ENCODE peak calls at places on chromosomes 5 and 9, in four cellular contexts. Z is HCT116, F is endothelial cell of umbilical vein, D is sigmoid colon. I is an unnamed sample.

GRCh38 chr9:95606951-95607350 is 90.2 kb upstream of the PTCH1 start:
- DNase-seq in Z (no peak), D (no peak), F (no peak), I (no peak)

GRCh38 chr9:132986114-132986513 is 7.6 kb downstream of the GFI1B start:
- DNase-seq in D (no peak), F (no peak), Z (no peak), I (no peak)

GRCh38 chr9:83977196-83977595 is 2.8 kb downstream of the HNRNPK start:
- DNase-seq in Z (no peak), F (no peak), D (no peak), I (no peak)

GRCh38 chr5:100722657-100723056 is 180.4 kb downstream of the ST8SIA4 start:
- DNase-seq in Z (no peak), F (no peak), D (no peak), I (no peak)

GRCh38 chr9:3756071-3756470 is 230.3 kb upstream of the RFX3 start:
- DNase-seq in D (no peak), Z (no peak), F (no peak), I (no peak)

GRCh38 chr9:79682076-79682736 is 110.4 kb downstream of the TLE4 start:
- DNase-seq in Z (no peak), F (peak), D (no peak), I (no peak)

GRCh38 chr5:90113108-90113507 is 296.4 kb downstream of the CETN3 start:
- DNase-seq in D (no peak), Z (no peak), F (no peak), I (no peak)

GRCh38 chr5:90881626-90882150 is 323.1 kb downstream of the ADGRV1 start:
- DNase-seq in D (no peak), Z (no peak), F (no peak), I (no peak)

GRCh38 chr9:88532320-88532719 is 2.7 kb upstream of the NXNL2 start:
- DNase-seq in D (no peak), F (peak), Z (no peak), I (no peak)

GRCh38 chr5:112917453-112918005 is 4.5 kb downstream of the REEP5 start:
- DNase-seq in Z (no peak), D (no peak), F (no peak), I (no peak)

GRCh38 chr9:77811832-77812231 is 163.7 kb upstream of the GNA14 start:
- DNase-seq in D (no peak), Z (no peak), F (no peak), I (no peak)

GRCh38 chr9:87910821-87911220 is 6.9 kb upstream of the SPATA31C1 start:
- DNase-seq in Z (no peak), F (no peak), D (no peak), I (no peak)

GRCh38 chr9:136793063-136793946 is 2.2 kb downstream of the TMEM141 start:
- DNase-seq in F (no peak), D (no peak), Z (no peak), I (no peak)

GRCh38 chr9:136792321-136793062 is 1.3 kb downstream of the TMEM141 start:
- DNase-seq in F (no peak), Z (no peak), D (no peak), I (no peak)

GRCh38 chr9:136790640-136791465 is at the start of gene TMEM141:
- DNase-seq in F (peak), Z (peak), D (peak), I (peak)

GRCh38 chr9:136789523-136789937 is 1.6 kb upstream of the TMEM141 start:
- DNase-seq in F (no peak), D (no peak), Z (no peak), I (no peak)

GRCh38 chr9:136791466-136792276 is 527 bp downstream of the TMEM141 start:
- DNase-seq in Z (peak), F (peak), D (no peak), I (peak)
- TF ChIP-seq POLR2A in Z (no peak), F (no peak), D (no peak), I (no peak)

GRCh38 chr9:82776508-82776907 is 286.4 kb downstream of the RASEF start:
- DNase-seq in D (no peak), Z (no peak), F (no peak), I (no peak)

GRCh38 chr9:82781965-82782392 is 281.0 kb downstream of the RASEF start:
- DNase-seq in F (no peak), Z (no peak), D (no peak), I (no peak)

GRCh38 chr9:82783045-82783444 is 279.9 kb downstream of the RASEF start:
- DNase-seq in D (no peak), Z (no peak), F (no peak), I (no peak)

GRCh38 chr9:82777366-82777765 is 285.6 kb downstream of the RASEF start:
- DNase-seq in F (no peak), Z (no peak), D (no peak), I (no peak)

DNA sequence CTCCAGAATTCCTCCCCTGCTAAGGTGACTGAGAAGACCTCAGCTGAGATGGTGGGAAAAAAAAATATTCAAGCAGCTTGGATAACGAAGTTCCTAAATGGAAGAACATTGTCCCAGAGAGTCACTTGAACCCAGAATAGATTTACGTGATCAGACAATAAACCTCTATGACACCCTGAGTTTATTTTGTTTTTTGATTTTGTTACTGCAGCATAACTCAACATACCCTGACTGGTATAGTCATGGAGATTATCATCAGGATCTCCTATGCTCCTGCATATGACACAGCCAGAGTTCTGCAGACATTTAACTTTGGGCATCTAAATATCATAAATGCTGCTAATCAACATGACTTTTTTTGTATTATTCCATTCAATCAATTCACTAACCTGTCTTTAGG is 282.9 kb downstream of the RASEF start:
- DNase-seq in D (no peak), F (no peak), Z (no peak), I (no peak)
- TF ChIP-seq POLR2AphosphoS5 in D (no peak), F (no peak), Z (no peak), I (no peak)

GRCh38 chr5:142104491-142104890 is 4.1 kb upstream of the NDFIP1 start:
- DNase-seq in Z (no peak), D (no peak), F (no peak), I (no peak)

GRCh38 chr5:142098275-142098674 is 10.3 kb upstream of the NDFIP1 start:
- DNase-seq in Z (no peak), F (no peak), D (no peak), I (no peak)

GRCh38 chr5:142100307-142100706 is 8.3 kb upstream of the NDFIP1 start:
- DNase-seq in Z (no peak), D (no peak), F (no peak), I (no peak)

GRCh38 chr5:142106061-142106460 is 2.5 kb upstream of the NDFIP1 start:
- DNase-seq in F (no peak), D (peak), Z (no peak), I (no peak)

GRCh38 chr5:142102980-142103379 is 5.6 kb upstream of the NDFIP1 start:
- DNase-seq in F (no peak), Z (no peak), D (no peak), I (no peak)
- TF ChIP-seq POLR2A in F (no peak), Z (no peak), D (no peak), I (no peak)

DNA sequence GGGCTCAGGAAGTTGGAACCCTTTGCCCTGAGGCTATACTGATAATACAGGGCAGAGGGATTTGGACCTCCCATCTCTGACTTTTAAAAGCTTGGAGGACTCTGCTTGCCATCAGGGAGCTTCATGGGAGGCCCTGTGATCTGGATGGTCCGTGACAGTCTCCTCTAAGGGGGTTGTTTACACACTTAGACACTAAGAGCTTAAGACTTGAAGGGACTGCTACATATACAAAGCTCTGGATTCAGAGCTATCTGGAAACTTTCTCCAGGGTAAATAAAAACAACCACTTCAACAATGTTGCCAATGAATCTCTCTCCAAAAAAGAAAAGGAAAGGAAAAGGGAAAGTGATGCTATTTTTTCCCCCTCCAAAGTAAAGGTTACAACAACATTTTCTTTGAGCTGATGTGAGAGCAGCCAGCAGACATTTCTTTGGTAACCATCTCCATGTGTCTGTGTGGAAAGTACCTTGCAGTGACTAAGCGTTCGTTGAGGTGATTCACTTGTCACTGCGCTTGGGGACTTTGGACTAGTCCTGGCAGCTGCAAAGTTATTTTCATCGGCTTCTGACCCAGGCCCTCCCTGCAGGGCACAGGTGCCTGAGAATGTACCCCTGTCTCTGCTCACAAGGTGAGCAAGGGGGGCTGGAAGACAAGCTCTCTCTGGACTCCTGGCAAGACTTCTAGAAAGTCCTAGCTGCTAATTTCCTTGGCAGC is 262.1 kb upstream of the KLF4 start:
- DNase-seq in F (peak), D (no peak), Z (peak), I (no peak)
- TF ChIP-seq POLR2AphosphoS5 in F (no peak), D (peak), Z (peak), I (no peak)

GRCh38 chr9:137243626-137244485 is 2.8 kb downstream of the TUBB4B start:
- DNase-seq in D (no peak), F (no peak), Z (no peak), I (no peak)
- TF ChIP-seq POLR2A in D (no peak), F (peak), Z (peak), I (peak)

DNA sequence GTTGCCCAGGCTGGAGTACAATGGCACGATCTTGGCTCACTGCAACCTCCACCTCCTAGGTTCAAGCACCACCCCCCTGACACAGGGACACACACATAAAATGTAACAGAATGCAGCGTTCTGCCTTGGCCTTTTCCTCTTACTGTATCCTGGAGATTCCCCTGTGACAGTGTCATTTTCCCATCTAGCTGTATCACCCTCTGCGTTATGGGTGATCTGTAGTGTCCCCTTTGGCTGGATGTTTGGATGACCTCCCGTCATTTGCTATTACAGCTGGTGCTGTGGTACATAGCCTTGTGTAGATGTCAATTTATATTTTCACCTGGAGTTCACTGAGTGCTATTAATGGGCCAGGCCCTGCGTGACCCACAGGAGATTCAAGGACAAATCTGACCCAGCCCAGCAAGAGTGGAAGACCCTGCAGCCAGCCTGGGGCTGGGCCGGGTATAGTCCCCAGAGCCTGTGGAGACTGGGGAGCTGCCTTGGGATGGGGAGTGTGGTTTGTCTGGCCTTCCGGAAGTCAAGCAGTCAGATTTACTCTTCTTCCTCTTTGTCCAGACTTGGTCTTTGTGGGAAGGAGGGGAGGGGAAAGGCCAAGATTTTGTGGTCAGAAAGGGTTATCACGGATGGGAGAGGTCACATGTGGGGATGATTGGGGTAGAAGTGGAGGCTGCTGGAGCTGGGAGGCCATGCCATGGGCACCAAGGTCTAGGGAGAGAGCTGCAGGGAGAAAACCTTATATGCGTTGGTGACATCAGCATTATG is 43.6 kb downstream of the ERGIC1 start:
- DNase-seq in D (no peak), Z (no peak), F (no peak), I (no peak)
- TF ChIP-seq POLR2AphosphoS5 in D (no peak), Z (no peak), F (peak), I (no peak)

GRCh38 chr9:38621434-38622082 is 1.2 kb upstream of the ANKRD18A start:
- DNase-seq in D (peak), F (no peak), Z (no peak), I (no peak)

GRCh38 chr9:38622961-38623360 is 2.6 kb upstream of the ANKRD18A start:
- DNase-seq in Z (no peak), D (no peak), F (no peak), I (no peak)

GRCh38 chr9:38619556-38620447 is 594 bp downstream of the ANKRD18A start:
- DNase-seq in D (no peak), Z (no peak), F (no peak), I (no peak)

GRCh38 chr9:38622083-38622674 is 1.8 kb upstream of the ANKRD18A start:
- DNase-seq in F (no peak), D (no peak), Z (no peak), I (no peak)

GRCh38 chr9:38620483-38621433 is at the start of gene ANKRD18A:
- DNase-seq in D (peak), Z (peak), F (peak), I (no peak)
- TF ChIP-seq POLR2A in D (no peak), Z (peak), F (no peak), I (no peak)

GRCh38 chr5:54224083-54224836 is 86.1 kb downstream of the ARL15 start:
- DNase-seq in D (no peak), Z (no peak), F (no peak), I (no peak)

GRCh38 chr5:54220230-54221040 is 89.9 kb downstream of the ARL15 start:
- DNase-seq in Z (no peak), D (no peak), F (no peak), I (no peak)

GRCh38 chr5:54221096-54221495 is 89.3 kb downstream of the ARL15 start:
- DNase-seq in Z (no peak), D (no peak), F (no peak), I (no peak)

GRCh38 chr5:54226215-54226614 is 84.2 kb downstream of the ARL15 start:
- DNase-seq in D (no peak), F (no peak), Z (no peak), I (no peak)

GRCh38 chr5:54222336-54222735 is 88.0 kb downstream of the ARL15 start:
- DNase-seq in F (no peak), Z (no peak), D (no peak), I (no peak)
- TF ChIP-seq POLR2AphosphoS5 in F (no peak), Z (no peak), D (peak), I (no peak)

DNA sequence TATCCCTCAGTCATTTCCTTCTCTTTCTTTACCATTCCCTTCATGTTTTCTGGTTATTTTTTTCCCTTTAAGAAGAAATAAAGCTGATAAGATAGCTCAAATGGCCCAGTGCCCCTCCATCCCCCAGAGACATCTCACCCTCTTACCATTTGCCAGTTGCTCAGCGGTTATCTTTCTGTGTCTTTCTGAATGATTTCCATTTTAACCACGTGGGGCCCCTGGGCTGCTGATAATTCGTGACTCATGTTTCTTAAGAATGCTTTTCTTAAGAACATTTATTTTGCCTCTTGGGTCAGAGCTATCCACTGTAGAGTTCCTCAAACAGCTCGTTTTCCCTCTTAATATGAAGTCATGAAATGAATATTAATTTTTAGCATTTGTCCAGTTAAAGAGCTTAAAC is 147.8 kb downstream of the MAST4 start:
- DNase-seq in Z (no peak), D (no peak), F (no peak), I (no peak)
- TF ChIP-seq POLR2A in Z (no peak), D (no peak), F (no peak), I (no peak)

I was measured in GM12892.